ENCODE peak calls at places on chromosomes 16 and 17, in nine cellular contexts. D is heart left ventricle; G is CD4-positive, CD25-positive, alpha-beta regulatory T cell; P is NCI-H774; R is fibroblast of pulmonary artery; O is RCC 7860; H is activated effector memory CD4-positive, alpha-beta T cell treated with anti-CD3 and anti-CD28 coated beads, Interleukin-2, amount 50 U/mL, for 16 hours; K is HTR-8/SVneo; M is naive thymus-derived CD8-positive, alpha-beta T cell. T is an unnamed sample.

GRCh38 chr16:87334611-87335305 is 17.6 kb upstream of the C16orf95 start:
- DNase-seq in D (no peak), G (no peak), P (no peak), R (no peak), O (no peak), H (no peak), K (no peak), M (no peak), T (no peak)

GRCh38 chr17:56679148-56679766 is 85.8 kb downstream of the NOG start:
- DNase-seq in D (no peak), G (no peak), P (no peak), R (peak), O (no peak), H (no peak), K (peak), M (no peak), T (no peak)

GRCh38 chr17:12070561-12070960 is 49.9 kb downstream of the MAP2K4 start:
- DNase-seq in D (no peak), G (no peak), P (no peak), R (peak), O (no peak), H (no peak), K (peak), M (no peak), T (no peak)

GRCh38 chr17:41418116-41418860 is 6.1 kb downstream of the KRT37 start:
- DNase-seq in D (no peak), G (no peak), P (no peak), R (no peak), O (no peak), H (no peak), K (no peak), M (no peak), T (no peak)

GRCh38 chr17:42107597-42108576 is 4.6 kb downstream of the DHX58 start:
- DNase-seq in D (peak), G (peak), P (peak), R (peak), O (no peak), H (peak), K (peak), M (peak), T (peak)

GRCh38 chr17:41687828-41688640 is 651 bp upstream of the EIF1 start:
- DNase-seq in D (peak), G (peak), P (peak), R (peak), O (peak), H (peak), K (peak), M (peak), T (no peak)

GRCh38 chr16:74024997-74025396 is 271.6 kb upstream of the PSMD7 start:
- DNase-seq in D (no peak), G (no peak), P (no peak), R (no peak), O (no peak), H (no peak), K (no peak), M (no peak), T (no peak)

GRCh38 chr17:7132511-7133094 is 18.0 kb upstream of the ASGR2 start:
- DNase-seq in D (no peak), G (peak), P (no peak), R (peak), O (no peak), H (peak), K (no peak), M (peak), T (peak)

GRCh38 chr17:36978810-36979584 is 30.2 kb downstream of the AATF start:
- DNase-seq in D (no peak), G (no peak), P (no peak), R (peak), O (no peak), H (no peak), K (peak), M (no peak), T (no peak)

GRCh38 chr17:50817838-50818237 is 17.5 kb upstream of the WFIKKN2 start:
- DNase-seq in D (no peak), G (no peak), P (no peak), R (no peak), O (peak), H (no peak), K (peak), M (no peak), T (no peak)

GRCh38 chr16:58970775-58971174 is 236.7 kb upstream of the GOT2 start:
- DNase-seq in D (no peak), G (no peak), P (no peak), R (peak), O (no peak), H (no peak), K (no peak), M (no peak), T (no peak)

GRCh38 chr16:15811778-15812750 is 44.8 kb downstream of the MYH11 start:
- DNase-seq in D (peak), G (no peak), P (no peak), R (peak), O (no peak), H (no peak), K (peak), M (no peak), T (no peak)

GRCh38 chr17:19002805-19003542 is 1.6 kb downstream of the FAM83G start:
- DNase-seq in D (no peak), G (no peak), P (no peak), R (peak), O (no peak), H (no peak), K (no peak), M (no peak), T (no peak)

GRCh38 chr17:40541060-40541872 is 24.0 kb downstream of the CCR7 start:
- DNase-seq in D (no peak), G (peak), P (no peak), R (no peak), O (no peak), H (peak), K (no peak), M (peak), T (peak)

GRCh38 chr16:66223176-66223780 is 143.2 kb upstream of the CDH5 start:
- DNase-seq in D (no peak), G (no peak), P (no peak), R (peak), O (no peak), H (no peak), K (no peak), M (no peak), T (no peak)

GRCh38 chr16:8849411-8850011 is 19.3 kb downstream of the CARHSP1 start:
- DNase-seq in D (no peak), G (no peak), P (no peak), R (peak), O (no peak), H (peak), K (no peak), M (no peak), T (no peak)

GRCh38 chr17:4949321-4950074 is 1.2 kb upstream of the PFN1 start:
- DNase-seq in D (peak), G (peak), P (no peak), R (peak), O (peak), H (peak), K (no peak), M (peak), T (peak)

GRCh38 chr17:66654764-66655163 is 180.2 kb upstream of the CACNG5 start:
- DNase-seq in D (no peak), G (no peak), P (no peak), R (no peak), O (no peak), H (no peak), K (no peak), M (no peak), T (no peak)

GRCh38 chr17:78933025-78933958 is 8.1 kb upstream of the TIMP2 start:
- DNase-seq in D (no peak), G (peak), P (no peak), R (peak), O (peak), H (peak), K (peak), M (no peak), T (peak)

GRCh38 chr16:88003316-88003715 is 52.1 kb downstream of the BANP start:
- DNase-seq in D (no peak), G (no peak), P (no peak), R (no peak), O (no peak), H (no peak), K (no peak), M (no peak), T (no peak)

GRCh38 chr17:2181206-2181983 is 122.2 kb downstream of the SMG6 start:
- DNase-seq in D (peak), G (no peak), P (no peak), R (peak), O (no peak), H (no peak), K (no peak), M (no peak), T (no peak)

GRCh38 chr17:71460943-71461342 is 659.9 kb upstream of the SOX9 start:
- DNase-seq in D (no peak), G (no peak), P (no peak), R (peak), O (no peak), H (no peak), K (no peak), M (no peak), T (no peak)

GRCh38 chr16:27644165-27644564 is 94.2 kb downstream of the KATNIP start:
- DNase-seq in D (no peak), G (no peak), P (no peak), R (no peak), O (no peak), H (no peak), K (no peak), M (no peak), T (no peak)

GRCh38 chr16:20799599-20799998 is 6.7 kb downstream of the ERI2 start:
- DNase-seq in D (no peak), G (no peak), P (peak), R (peak), O (no peak), H (no peak), K (no peak), M (no peak), T (no peak)

GRCh38 chr16:88905563-88905962 is 39.1 kb upstream of the PABPN1L start:
- DNase-seq in D (no peak), G (no peak), P (no peak), R (no peak), O (no peak), H (no peak), K (no peak), M (no peak), T (no peak)

GRCh38 chr16:73730496-73731090 is 566.0 kb upstream of the PSMD7 start:
- DNase-seq in D (no peak), G (no peak), P (no peak), R (no peak), O (no peak), H (no peak), K (no peak), M (no peak), T (no peak)

GRCh38 chr16:47316686-47317085 is 144.2 kb downstream of the ITFG1 start:
- DNase-seq in D (no peak), G (no peak), P (no peak), R (no peak), O (no peak), H (no peak), K (no peak), M (no peak), T (no peak)

GRCh38 chr17:77999413-78000173 is 41.1 kb downstream of the TNRC6C start:
- DNase-seq in D (no peak), G (no peak), P (no peak), R (peak), O (no peak), H (no peak), K (peak), M (no peak), T (no peak)

GRCh38 chr17:77854083-77854758 is 104.3 kb upstream of the TNRC6C start:
- DNase-seq in D (no peak), G (no peak), P (no peak), R (no peak), O (no peak), H (no peak), K (no peak), M (no peak), T (peak)

GRCh38 chr16:81273223-81273940 is 34.9 kb downstream of the BCO1 start:
- DNase-seq in D (no peak), G (no peak), P (no peak), R (no peak), O (no peak), H (no peak), K (no peak), M (no peak), T (no peak)

GRCh38 chr17:46950997-46951621 is 27.9 kb downstream of the RPRML start:
- DNase-seq in D (no peak), G (no peak), P (no peak), R (no peak), O (no peak), H (no peak), K (no peak), M (no peak), T (no peak)

GRCh38 chr17:64349949-64350348 is 40.7 kb downstream of the PECAM1 start:
- DNase-seq in D (no peak), G (no peak), P (no peak), R (no peak), O (no peak), H (peak), K (no peak), M (no peak), T (no peak)

GRCh38 chr17:64196626-64197025 is 66.4 kb downstream of the TEX2 start:
- DNase-seq in D (no peak), G (no peak), P (no peak), R (peak), O (peak), H (no peak), K (peak), M (no peak), T (no peak)

GRCh38 chr17:83128306-83129240 is 49.2 kb downstream of the METRNL start:
- DNase-seq in D (no peak), G (no peak), P (no peak), R (no peak), O (no peak), H (no peak), K (no peak), M (no peak), T (no peak)

GRCh38 chr17:81396722-81397313 is 1.6 kb downstream of the BAHCC1 start:
- DNase-seq in D (no peak), G (no peak), P (peak), R (no peak), O (peak), H (peak), K (no peak), M (no peak), T (peak)

GRCh38 chr16:79767597-79768280 is 167.2 kb upstream of the MAF start:
- DNase-seq in D (peak), G (no peak), P (no peak), R (peak), O (no peak), H (no peak), K (no peak), M (no peak), T (no peak)

GRCh38 chr16:58026139-58026704 is 668 bp downstream of the MMP15 start:
- DNase-seq in D (no peak), G (no peak), P (no peak), R (peak), O (no peak), H (no peak), K (peak), M (no peak), T (no peak)

GRCh38 chr17:420479-421175 is 68.0 kb upstream of the RPH3AL start:
- DNase-seq in D (no peak), G (no peak), P (no peak), R (no peak), O (no peak), H (no peak), K (no peak), M (no peak), T (no peak)

GRCh38 chr16:70430667-70431536 is 8.0 kb downstream of the ST3GAL2 start:
- DNase-seq in D (peak), G (peak), P (no peak), R (no peak), O (peak), H (peak), K (no peak), M (peak), T (peak)

GRCh38 chr16:54657058-54657708 is 273.5 kb upstream of the IRX5 start:
- DNase-seq in D (no peak), G (no peak), P (no peak), R (peak), O (peak), H (no peak), K (no peak), M (no peak), T (no peak)